ENCODE peak calls at places on chromosomes 6 and 20, in eight cellular contexts. Z, U, C, F, Y, Q, I and M are unnamed samples.

GRCh38 chr6:155530219-155530834 is 74.7 kb upstream of the NOX3 start:
- DNase-seq in Y (peak; percentile 60), Q (no peak), U (no peak), F (no peak), I (peak; percentile 27), C (no peak), Z (no peak), M (no peak)

GRCh38 chr6:13217206-13217905 is 111.0 kb downstream of the TBC1D7 start:
- DNase-seq in Q (no peak), I (no peak), U (no peak), Y (peak; percentile 34), Z (no peak), C (no peak), F (no peak), M (no peak)

GRCh38 chr6:101001012-101001411 is 119.9 kb upstream of the ASCC3 start:
- DNase-seq in Z (no peak), Y (no peak), C (no peak), Q (no peak), I (no peak), F (no peak), U (no peak), M (no peak)

GRCh38 chr6:107811591-107812218 is 12.4 kb downstream of the SCML4 start:
- DNase-seq in F (no peak), U (no peak), Q (no peak), Y (peak; percentile 21), Z (no peak), I (no peak), C (peak; percentile 31), M (no peak)

GRCh38 chr20:45323731-45324130 is 15.6 kb upstream of the MATN4 start:
- DNase-seq in C (no peak), F (no peak), Q (no peak), I (no peak), Z (no peak), U (no peak), Y (peak; percentile 63), M (no peak)

GRCh38 chr6:36780517-36781210 is 58.6 kb downstream of the CPNE5 start:
- DNase-seq in U (no peak), Z (no peak), F (no peak), C (peak; percentile 83), Q (no peak), I (no peak), Y (no peak), M (no peak)

GRCh38 chr6:95119927-95120326 is 457.4 kb upstream of the MANEA start:
- DNase-seq in C (no peak), F (no peak), Z (no peak), I (no peak), Y (no peak), Q (no peak), U (no peak), M (no peak)

GRCh38 chr6:22658183-22658582 is 88.8 kb downstream of the HDGFL1 start:
- DNase-seq in I (no peak), Q (no peak), F (no peak), Y (no peak), U (no peak), C (no peak), Z (no peak), M (no peak)

GRCh38 chr20:8309638-8310037 is 177.6 kb downstream of the PLCB1 start:
- DNase-seq in C (no peak), Z (no peak), U (no peak), F (no peak), I (no peak), Y (peak; percentile 15), Q (no peak), M (no peak)

GRCh38 chr6:56235245-56235644 is 12.1 kb downstream of the COL21A1 start:
- DNase-seq in I (no peak), U (no peak), F (no peak), C (no peak), Y (peak; percentile 16), Q (no peak), Z (no peak), M (no peak)

GRCh38 chr20:54088430-54088829 is 18.0 kb upstream of the BCAS1 start:
- DNase-seq in C (no peak), Q (no peak), U (no peak), Y (no peak), Z (no peak), F (no peak), I (no peak), M (no peak)

GRCh38 chr20:34907616-34908469 is 31.4 kb downstream of the ACSS2 start:
- DNase-seq in Z (no peak), F (peak; percentile 77), I (peak; percentile 90), Q (no peak), C (peak; percentile 41), Y (peak; percentile 92), U (no peak), M (peak; percentile 47)

DNA sequence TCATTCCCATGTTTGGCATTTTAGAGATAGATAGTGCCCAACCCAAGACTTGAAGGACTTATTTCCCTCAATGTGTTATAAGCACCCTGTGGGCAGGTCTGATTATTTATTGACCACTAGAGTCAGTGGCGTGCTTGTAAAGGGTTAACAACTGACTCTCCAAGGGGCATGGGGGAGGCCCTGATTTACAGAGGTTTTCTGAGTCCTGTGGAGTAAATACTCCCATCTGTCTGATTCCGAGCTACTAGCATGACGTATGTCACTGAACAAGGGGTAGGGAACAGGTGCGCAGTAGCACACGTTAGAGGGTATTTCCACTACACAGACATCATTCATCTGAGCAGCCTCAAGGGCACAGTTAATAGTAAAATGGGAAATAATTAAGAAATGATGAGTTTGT is 17.4 kb upstream of the TRAM2 start:
- DNase-seq in U (no peak), C (no peak), Z (no peak), F (no peak), Y (no peak), I (no peak), Q (no peak), M (no peak)
- H3K27ac ChIP-seq in U (peak overlapping the region; percentile 67), C (no peak overlapping the region), Z (no peak overlapping the region), F (peak overlapping the region; percentile 64), Y (peak overlapping the region; percentile 81), I (no peak overlapping the region), Q (no peak overlapping the region), M (peak overlapping the region; percentile 52)

GRCh38 chr6:84379142-84379541 is 151.7 kb upstream of the CEP162 start:
- DNase-seq in I (no peak), F (no peak), U (no peak), Q (no peak), C (no peak), Y (no peak), Z (no peak), M (no peak)
- H3K4me1 ChIP-seq in I (no peaks in the 10 kb centered on the region), F (no peaks in the 10 kb centered on the region), U (no peaks in the 10 kb centered on the region), Q (no peaks in the 10 kb centered on the region), C (no peaks in the 10 kb centered on the region), Y (no peaks in the 10 kb centered on the region), Z (no peaks in the 10 kb centered on the region), M (no peaks in the 10 kb centered on the region)

GRCh38 chr20:61948586-61949362 is 116.9 kb downstream of the TAF4 start:
- DNase-seq in Q (no peak), U (no peak), Z (no peak), C (no peak), Y (no peak), I (no peak), F (no peak), M (no peak)
- TF ChIP-seq POLR2A in Q (no peak), U (no peak), Z (no peak), C (no peak), Y (no peak), I (no peak), F (no peak), M (no peak)

DNA sequence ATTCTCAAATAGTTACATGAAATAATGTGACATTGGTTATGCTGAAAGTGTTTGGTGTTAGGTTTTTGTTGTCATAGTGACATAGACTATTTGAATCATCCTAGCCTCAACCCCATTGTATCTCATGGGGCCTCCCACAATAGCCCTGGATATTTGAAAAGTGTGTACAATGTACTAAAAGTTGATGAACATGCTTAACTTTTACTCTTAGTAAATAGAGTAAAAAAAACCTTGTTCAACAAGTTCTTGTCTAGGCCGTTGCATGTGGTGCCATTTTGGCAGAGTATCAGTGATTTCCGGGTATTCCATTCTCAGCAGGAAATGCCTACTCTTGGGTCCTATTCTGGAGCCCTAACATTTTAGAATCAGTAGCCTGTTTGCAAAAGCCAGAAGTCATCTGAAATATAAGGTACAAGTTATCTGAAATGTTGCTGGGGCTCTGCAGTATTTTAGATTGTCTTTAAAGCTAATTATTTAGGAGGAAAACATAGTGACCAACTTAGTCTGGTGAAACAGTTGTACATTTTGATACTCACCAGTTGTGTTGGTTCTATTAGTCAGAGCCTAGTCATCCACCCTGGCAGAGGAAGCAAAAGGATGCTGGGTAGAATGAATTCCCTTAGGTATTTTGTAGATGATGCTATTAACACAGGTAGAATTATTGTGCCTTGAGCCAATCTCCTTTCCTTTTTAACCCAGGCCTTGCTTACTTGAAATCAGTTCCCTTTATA is 82.8 kb downstream of the RTN4IP1 start:
- DNase-seq in F (no peak), I (peak; percentile 76), Q (no peak), Z (no peak), Y (peak; percentile 84), U (no peak), C (no peak), M (no peak)
- H3K27ac ChIP-seq in F (peak overlapping the region; percentile 32), I (peak overlapping the region; percentile 88), Q (no peak overlapping the region), Z (no peak overlapping the region), Y (peak overlapping the region; percentile 7), U (peak overlapping the region; percentile 78), C (no peak overlapping the region), M (no peak overlapping the region)

DNA sequence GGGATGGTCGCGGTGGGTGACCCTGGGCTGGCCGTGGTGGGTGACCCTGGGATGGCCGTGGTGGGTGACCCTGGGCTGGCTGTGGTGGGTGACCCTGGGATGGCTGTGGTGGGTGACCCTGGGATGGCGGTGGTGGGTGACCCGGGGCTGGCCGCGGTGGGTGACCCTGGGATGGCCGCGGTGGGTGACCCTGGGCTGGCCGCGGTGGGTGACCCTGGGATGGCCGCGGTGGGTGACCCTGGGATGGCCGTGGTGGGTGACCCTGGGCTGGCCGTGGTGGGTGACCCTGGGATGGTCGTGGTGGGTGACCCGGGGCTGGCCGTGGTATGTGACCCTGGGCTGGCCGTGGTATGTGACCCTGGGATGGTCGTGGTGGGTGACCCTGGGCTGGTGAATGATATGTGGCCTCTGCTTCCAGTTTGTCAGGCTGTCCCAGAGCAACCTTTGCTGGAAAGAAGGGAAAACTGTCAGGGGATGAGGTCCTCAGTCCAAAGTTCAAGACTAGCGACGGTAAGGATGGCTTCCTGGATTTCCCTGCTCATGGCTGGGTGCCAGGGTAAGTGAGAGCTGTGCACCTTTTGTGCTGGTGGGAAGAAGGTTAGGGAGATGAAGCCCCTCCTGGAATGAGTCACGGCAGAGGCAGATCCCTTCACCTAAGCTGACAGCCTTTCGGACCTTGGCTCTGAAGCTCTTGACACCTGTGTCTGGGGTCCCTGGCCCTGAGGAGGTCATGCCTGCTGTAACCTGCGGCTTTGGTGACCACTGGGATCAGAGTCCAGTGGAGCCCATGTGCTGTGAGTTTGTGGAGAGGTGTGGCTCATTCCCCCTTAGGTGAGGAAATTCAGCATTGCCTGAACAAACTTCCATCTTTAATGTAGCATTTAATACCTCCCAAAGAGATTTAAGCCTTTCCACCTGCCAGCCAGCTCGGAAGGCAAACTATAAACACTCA is 19.1 kb upstream of the PCMTD2 start:
- DNase-seq in F (peak; percentile 15), C (no peak), I (no peak), Z (no peak), U (no peak), Q (no peak), Y (no peak), M (no peak)
- H3K4me1 ChIP-seq in F (peaks cover 14% of the 10 kb centered on the region), C (peaks cover 13% of the 10 kb centered on the region), I (no peaks in the 10 kb centered on the region), Z (peaks cover 44% of the 10 kb centered on the region), U (no peaks in the 10 kb centered on the region), Q (peaks cover 12% of the 10 kb centered on the region), Y (no peaks in the 10 kb centered on the region), M (no peaks in the 10 kb centered on the region)